ENCODE peak calls at places on chromosomes 1 and 21, in ten cellular contexts. H is fibroblast of mammary gland, U is dorsolateral prefrontal cortex, E is gastrocnemius medialis, Q is NB4, V is body of pancreas, M is Calu3, P is BJ, N is GM12878, C is progenitor cell of endocrine pancreas. B is an unnamed sample.

GRCh38 chr1:157626099-157626498 is 28.2 kb upstream of the FCRL4 start:
- DNase-seq in H (no peak), U (no peak), E (no peak), Q (peak; percentile 43), V (peak; percentile 20), M (peak; percentile 38), P (no peak), N (peak; percentile 12), C (no peak), B (peak; percentile 64)

GRCh38 chr21:27168084-27168483 is 201.2 kb upstream of the ADAMTS5 start:
- DNase-seq in H (peak; percentile 60), U (no peak), E (no peak), Q (no peak), V (no peak), M (no peak), P (no peak), N (no peak), C (no peak), B (no peak)

GRCh38 chr1:154769193-154769895 is 100.7 kb downstream of the KCNN3 start:
- DNase-seq in H (no peak), U (no peak), E (no peak), Q (no peak), V (no peak), M (no peak), P (no peak), N (no peak), C (no peak), B (no peak)

GRCh38 chr1:88680446-88680845 is 3.6 kb upstream of the PKN2 start:
- DNase-seq in H (peak; percentile 13), U (no peak), E (no peak), Q (no peak), V (no peak), M (no peak), P (no peak), N (no peak), C (no peak), B (no peak)

GRCh38 chr1:184487561-184488200 is 100.9 kb downstream of the C1orf21 start:
- DNase-seq in H (no peak), U (no peak), E (no peak), Q (no peak), V (no peak), M (no peak), P (no peak), N (no peak), C (no peak), B (no peak)

GRCh38 chr1:91400133-91400725 is 4.4 kb downstream of the HFM1 start:
- DNase-seq in H (peak; percentile 63), U (no peak), E (no peak), Q (no peak), V (no peak), M (no peak), P (no peak), N (no peak), C (no peak), B (peak; percentile 13)

GRCh38 chr1:100597784-100598183 is 59.8 kb downstream of the GPR88 start:
- DNase-seq in H (no peak), U (no peak), E (no peak), Q (peak; percentile 7), V (no peak), M (no peak), P (no peak), N (no peak), C (no peak), B (no peak)

GRCh38 chr1:203564024-203564423 is 62.6 kb upstream of the ATP2B4 start:
- DNase-seq in H (no peak), U (no peak), E (no peak), Q (no peak), V (no peak), M (no peak), P (no peak), N (no peak), C (no peak), B (no peak)

GRCh38 chr1:117754061-117754969 is 148.5 kb downstream of the TENT5C start:
- DNase-seq in H (peak; percentile 63), U (peak; percentile 55), E (peak; percentile 55), Q (peak; percentile 61), V (peak; percentile 87), M (peak; percentile 62), P (peak; percentile 8), N (no peak), C (peak; percentile 31), B (peak; percentile 83)

GRCh38 chr1:182754915-182755314 is 34.7 kb upstream of the NPL start:
- DNase-seq in H (no peak), U (no peak), E (no peak), Q (no peak), V (no peak), M (no peak), P (no peak), N (no peak), C (no peak), B (no peak)

GRCh38 chr21:45308211-45309068 is 20.7 kb upstream of the POFUT2 start:
- DNase-seq in H (peak; percentile 93), U (peak; percentile 40), E (no peak), Q (peak; percentile 95), V (peak; percentile 26), M (no peak), P (no peak), N (no peak), C (no peak), B (peak; percentile 29)

GRCh38 chr1:175540928-175541645 is 202.3 kb downstream of the TNR start:
- DNase-seq in H (no peak), U (no peak), E (no peak), Q (no peak), V (no peak), M (no peak), P (no peak), N (no peak), C (no peak), B (no peak)

GRCh38 chr1:199671684-199672083 is 355.8 kb upstream of the NR5A2 start:
- DNase-seq in H (no peak), U (no peak), E (no peak), Q (no peak), V (no peak), M (no peak), P (no peak), N (no peak), C (no peak), B (no peak)

DNA sequence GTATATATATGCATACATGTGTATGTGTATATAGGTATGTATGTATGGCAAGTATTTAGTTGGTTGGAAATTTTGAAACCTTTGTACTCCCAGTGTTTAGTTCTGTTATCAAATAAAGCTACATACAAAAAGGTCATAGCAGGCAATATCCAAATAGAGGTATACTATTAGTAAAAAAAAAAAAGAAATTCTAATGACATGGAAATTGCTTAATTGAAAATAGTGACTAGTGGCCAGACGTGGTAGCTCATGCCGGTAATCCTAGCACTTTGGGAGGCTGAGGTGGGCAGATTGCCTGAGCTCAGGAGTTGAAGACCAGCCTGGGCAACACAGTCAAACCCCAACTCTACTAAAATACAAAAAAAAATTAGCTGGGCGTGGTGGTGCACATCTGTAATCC is 351.6 kb upstream of the NR5A2 start:
- DNase-seq in H (no peak), U (no peak), E (no peak), Q (no peak), V (no peak), M (no peak), P (no peak), N (no peak), C (no peak), B (no peak)
- TF ChIP-seq CTCF in H (no peak), U (no peak), E (no peak), Q (no peak), V (no peak), M (no peak), P (no peak), N (no peak), C (peak; percentile 27), B (no peak)

DNA sequence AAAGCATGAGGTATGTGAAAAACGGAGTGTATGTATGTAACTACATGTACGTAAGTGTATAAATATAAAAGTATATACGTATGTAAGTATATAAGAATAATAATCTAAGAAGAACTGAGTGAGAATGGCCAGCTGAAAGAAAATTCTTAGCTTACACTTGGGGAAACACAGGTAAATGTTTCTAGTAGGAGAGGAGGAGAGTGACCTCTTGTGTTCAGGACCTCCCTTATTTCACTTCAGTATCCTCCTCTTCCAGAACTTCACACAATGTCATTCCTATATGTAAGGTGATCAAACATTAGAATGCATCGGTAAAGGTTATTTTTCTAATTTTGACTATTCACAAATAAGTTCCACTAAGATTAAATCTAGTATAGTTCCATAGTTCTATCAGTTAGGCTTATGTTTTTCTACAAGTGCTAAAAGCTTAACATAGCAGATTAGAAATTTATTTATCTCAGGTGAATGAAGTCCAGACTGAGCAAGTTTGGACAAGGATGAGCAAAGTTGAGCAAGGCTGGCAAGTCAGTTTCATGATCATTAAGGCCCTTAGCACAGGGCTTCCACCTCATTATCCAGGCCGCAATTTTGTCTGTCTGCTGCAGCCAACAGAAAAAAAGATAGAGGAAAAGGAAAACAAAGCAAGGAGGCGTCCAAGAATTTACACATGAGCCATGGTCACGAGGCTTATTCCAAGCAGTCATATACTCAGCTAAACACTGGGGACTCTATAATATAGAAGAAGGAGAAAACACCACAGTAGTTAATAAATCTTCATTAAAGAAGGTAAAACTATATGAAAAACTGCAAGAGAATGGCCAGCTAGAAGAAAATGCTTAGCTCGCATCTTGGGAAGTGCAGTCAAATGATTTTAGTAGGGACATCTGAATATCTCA is 7.1 kb upstream of the MROH9 start:
- DNase-seq in H (peak; percentile 48), U (no peak), E (no peak), Q (no peak), V (no peak), M (no peak), P (no peak), N (no peak), C (no peak), B (peak; percentile 24)
- TF ChIP-seq CTCF in H (peak; percentile 25), U (no peak), E (no peak), Q (no peak), V (no peak), M (no peak), P (no peak), N (no peak), C (peak; percentile 20), B (peak; percentile 16)

GRCh38 chr1:179298952-179299351 is 5.4 kb downstream of the SOAT1 start:
- DNase-seq in H (no peak), U (no peak), E (no peak), Q (no peak), V (no peak), M (no peak), P (no peak), N (peak; percentile 40), C (no peak), B (no peak)
- TF ChIP-seq CTCF in H (no peak), U (no peak), E (no peak), Q (no peak), V (no peak), M (no peak), P (no peak), N (no peak), C (no peak), B (no peak)

DNA sequence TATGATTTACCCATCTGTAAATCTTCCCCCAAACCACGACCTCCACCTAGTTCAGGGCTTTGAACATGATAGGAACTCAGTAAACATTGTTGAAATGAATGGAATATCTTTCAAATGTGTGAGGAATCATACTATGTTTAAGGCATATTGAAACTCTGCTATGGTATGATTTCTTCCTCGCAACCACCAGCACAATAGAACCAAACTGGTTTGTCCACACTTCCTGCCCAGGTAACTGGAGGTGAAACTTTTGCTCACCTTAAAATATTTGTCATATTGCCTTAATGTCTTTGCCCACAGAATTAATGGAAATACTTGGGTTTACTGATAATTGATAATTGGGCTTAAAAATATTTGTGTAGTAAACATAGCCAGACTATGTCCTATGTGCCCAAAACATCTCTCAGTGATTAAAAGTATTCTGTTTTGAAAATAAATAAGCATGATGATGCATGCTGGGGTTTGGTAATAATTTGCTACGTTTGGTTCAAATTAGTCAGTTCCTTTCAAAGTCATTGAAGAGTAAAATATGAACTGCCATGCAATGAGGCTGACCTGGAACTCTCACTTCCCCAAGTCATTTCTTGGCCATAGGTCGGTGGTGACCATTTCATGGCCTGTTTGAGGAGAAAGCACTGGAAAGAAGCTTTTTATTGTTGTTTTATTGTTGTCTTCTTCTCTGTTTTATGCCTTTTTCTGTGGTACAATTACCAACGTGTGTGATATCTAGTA is 73.3 kb downstream of the TNFSF18 start:
- DNase-seq in H (peak; percentile 87), U (no peak), E (no peak), Q (no peak), V (peak; percentile 7), M (peak; percentile 27), P (no peak), N (no peak), C (no peak), B (no peak)
- TF ChIP-seq CTCF in H (no peak), U (no peak), E (no peak), Q (no peak), V (no peak), M (no peak), P (no peak), N (no peak), C (no peak), B (no peak)